ENCODE peak calls at places on chromosomes 5 and 9, in four cellular contexts. H is H1, L is GM12878, I is HepG2. A is an unnamed sample.

GRCh38 chr9:93202919-93203712 is 19.2 kb downstream of the WNK2 start:
- DNase-seq in L (no peak), I (no peak), H (no peak), A (no peak)

GRCh38 chr9:15377625-15378252 is 44.9 kb upstream of the SNAPC3 start:
- DNase-seq in I (no peak), L (no peak), H (no peak), A (no peak)

GRCh38 chr5:22911019-22911418 is 57.9 kb upstream of the CDH12 start:
- DNase-seq in I (no peak), H (no peak), L (no peak), A (no peak)

GRCh38 chr5:7856855-7857254 is 5.9 kb upstream of the CFAP90 start:
- DNase-seq in I (peak), H (no peak), L (no peak), A (peak)

GRCh38 chr5:126354012-126354856 is 69.0 kb upstream of the GRAMD2B start:
- DNase-seq in L (peak), H (no peak), I (peak), A (no peak)

GRCh38 chr9:92188969-92189781 is 74.0 kb upstream of the SPTLC1 start:
- DNase-seq in H (no peak), I (peak), L (no peak), A (no peak)

GRCh38 chr9:136544549-136545064 is 1.2 kb downstream of the NOTCH1 start:
- DNase-seq in L (no peak), H (no peak), I (no peak), A (no peak)

GRCh38 chr5:56480305-56481146 is 247.4 kb upstream of the ANKRD55 start:
- DNase-seq in I (peak), L (peak), H (no peak), A (no peak)

GRCh38 chr5:132456553-132457361 is 33.8 kb downstream of the IRF1 start:
- DNase-seq in H (no peak), L (peak), I (no peak), A (no peak)

GRCh38 chr5:17213938-17214337 is 3.5 kb upstream of the BASP1 start:
- DNase-seq in H (no peak), I (no peak), L (no peak), A (no peak)

GRCh38 chr9:77305622-77306365 is 128.5 kb downstream of the VPS13A start:
- DNase-seq in L (no peak), I (no peak), H (no peak), A (no peak)

GRCh38 chr5:96584712-96585111 is 77.5 kb upstream of the CAST start:
- DNase-seq in L (no peak), I (no peak), H (no peak), A (no peak)

DNA sequence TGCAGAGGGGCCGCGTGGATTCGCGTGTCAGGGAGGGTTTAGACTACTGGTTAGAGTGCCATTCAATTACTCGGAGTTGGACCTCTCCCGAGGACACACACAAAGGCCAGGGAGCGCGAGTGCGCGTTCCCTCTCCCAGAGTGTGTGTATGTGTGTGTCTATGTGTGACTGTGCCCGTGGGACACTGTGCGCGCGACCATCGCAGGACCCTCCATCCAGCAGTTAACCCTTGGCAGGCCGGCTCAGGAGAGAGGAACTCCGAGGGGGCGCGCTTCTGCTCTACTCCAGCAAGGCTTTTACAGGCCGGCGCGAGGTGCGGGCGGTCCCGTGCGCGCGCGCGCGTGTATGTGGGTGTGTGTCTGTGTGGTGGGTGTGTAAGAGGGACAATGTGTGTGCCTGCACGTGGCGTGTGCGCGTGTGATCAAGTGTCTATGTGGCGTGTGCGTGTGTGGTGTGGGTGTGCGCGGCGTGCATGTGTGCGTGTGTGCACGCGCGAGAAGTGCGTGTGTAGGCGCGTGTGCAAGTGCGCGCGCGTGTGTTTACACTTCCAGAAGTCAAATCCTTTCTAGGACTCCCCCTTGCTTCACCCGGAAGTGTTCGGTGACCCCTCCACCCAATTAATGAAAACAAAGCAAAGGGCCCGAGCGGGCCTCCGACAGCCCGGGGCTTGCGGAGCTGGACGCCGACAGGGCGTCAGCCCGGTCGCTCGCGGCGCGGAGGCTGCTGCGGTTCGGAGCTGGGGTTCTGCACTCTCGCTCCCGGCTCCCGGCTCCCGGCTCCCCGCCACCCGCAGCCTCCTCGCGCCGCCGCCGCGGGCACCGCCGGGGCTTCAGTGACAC is 75.3 kb upstream of the TBCA start:
- DNase-seq in L (no peak), I (no peak), H (no peak), A (no peak)
- TF ChIP-seq SUZ12 in L (no peak), I (no peak), H (peak), A (no peak)

DNA sequence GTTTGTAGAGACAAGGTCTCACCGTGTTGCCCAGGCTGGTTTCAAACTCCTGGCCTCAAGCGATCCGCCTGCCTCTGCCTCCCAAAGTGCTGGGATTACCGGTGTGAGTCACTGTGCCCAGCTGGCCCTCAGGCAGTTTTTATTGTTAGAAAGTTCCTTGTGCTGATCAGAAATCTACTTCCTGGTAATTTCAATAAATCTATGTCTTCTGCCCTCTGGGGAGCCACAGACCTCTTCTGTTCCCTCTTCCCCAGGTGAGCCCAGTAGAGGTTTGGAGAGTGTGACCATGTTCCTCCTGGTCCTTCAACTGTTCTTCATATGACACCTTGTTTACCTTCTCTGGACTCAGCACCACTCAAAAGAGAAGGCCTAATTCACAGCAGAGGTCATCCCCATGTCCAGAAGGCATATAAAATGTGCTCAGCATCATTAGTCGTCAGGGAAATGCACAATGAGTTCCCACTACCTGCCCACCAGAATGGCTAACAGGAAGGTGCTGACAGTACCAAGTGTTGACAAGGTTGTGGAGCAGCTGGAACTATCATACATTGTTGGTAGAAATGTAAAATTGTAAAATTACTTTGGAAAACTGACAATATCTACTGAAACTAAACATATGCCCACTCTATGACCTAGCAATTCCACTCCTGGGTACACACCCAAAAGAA is 10.4 kb downstream of the TMOD1 start:
- DNase-seq in L (no peak), I (no peak), H (no peak), A (no peak)
- H3K9ac ChIP-seq in L (peak), I (no peak), H (no peak), A (no peak)

GRCh38 chr5:107518219-107519015 is 152.3 kb downstream of the EFNA5 start:
- DNase-seq in H (no peak), I (no peak), L (no peak), A (no peak)
- TF ChIP-seq SUZ12 in H (no peak), I (no peak), L (no peak), A (no peak)

DNA sequence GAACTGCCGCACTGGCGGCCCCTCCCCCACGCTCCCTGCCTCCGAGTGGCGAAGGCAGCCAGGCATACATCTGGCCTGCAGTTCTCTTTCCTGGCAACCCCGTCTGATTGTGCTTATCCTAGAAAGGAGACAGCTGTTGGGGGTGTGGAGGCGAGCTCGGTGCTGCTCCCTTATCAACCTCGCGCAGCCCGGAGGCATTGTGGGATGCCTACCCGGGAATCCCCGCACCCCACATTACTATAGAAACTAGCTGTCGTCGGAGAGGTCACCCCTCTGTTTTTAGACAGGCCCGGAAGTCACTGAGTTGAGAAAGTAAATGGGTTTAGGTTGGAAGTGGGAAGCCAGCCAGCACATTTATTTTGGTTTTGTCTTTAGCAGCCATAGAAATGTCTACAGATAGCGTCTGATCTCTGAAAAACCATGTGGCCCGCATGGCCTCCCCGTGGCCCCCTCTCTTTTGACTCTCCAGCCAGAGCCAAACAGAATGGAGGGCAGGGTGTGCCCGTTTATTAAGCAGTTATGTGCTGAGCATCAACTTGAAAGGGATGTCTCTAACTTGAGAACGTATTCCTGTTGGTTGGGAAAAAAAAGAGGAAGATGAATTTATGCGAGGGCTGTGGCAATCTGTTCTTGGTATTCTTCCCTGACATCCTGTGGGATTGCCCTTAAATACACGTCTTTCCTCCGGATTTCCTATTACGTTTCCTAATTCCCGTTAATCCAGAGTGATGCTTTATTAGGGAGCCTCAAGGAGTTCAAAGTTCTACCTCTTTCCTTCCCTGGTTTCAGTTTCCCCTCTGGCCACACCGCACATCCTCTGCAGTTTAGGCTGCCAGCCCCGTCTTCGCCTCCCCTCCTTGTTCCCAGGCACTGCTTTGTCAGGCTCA is 3.9 kb downstream of the STC2 start:
- DNase-seq in I (no peak), L (no peak), H (no peak), A (no peak)
- H3K9ac ChIP-seq in I (no peak), L (no peak), H (no peak), A (no peak)

DNA sequence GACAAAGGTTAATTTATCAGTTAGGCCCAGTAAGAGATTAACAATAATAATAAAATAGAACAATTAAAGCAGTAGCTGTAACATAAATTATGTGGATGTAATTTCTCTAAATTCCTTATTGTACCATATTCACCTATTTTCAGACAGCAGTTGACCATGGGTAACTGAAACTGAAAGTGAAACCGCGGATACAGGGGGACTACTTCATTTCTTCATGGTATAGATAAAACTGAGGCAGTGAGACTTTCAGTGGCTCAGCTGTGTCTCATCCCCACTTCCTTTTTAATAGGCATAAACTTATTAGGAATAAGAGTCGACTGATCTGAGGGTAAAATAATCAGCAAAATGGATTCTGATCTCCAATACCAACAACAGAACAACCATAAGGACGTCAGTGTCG is 174.0 kb upstream of the WWC1 start:
- DNase-seq in H (no peak), L (no peak), I (no peak), A (no peak)
- TF ChIP-seq SUZ12 in H (no peak), L (no peak), I (no peak), A (no peak)